ENCODE peak calls at places on chromosomes 1 and 21, in six cellular contexts. One of them, this sample, is unnamed.

GRCh38 chr1:25174363-25174729 is 58.0 kb downstream of the SYF2 start:
- DNase-seq in right cardiac atrium: no peak
- DNase-seq in stimulated activated naive CD4-positive, alpha-beta T cell treated with Interleukin-2 at 50 U/mL for 16 hours: no peak
- DNase-seq in ovary: no peak
- DNase-seq in Caki2: no peak
- DNase-seq in glomerular endothelial cell: no peak
- DNase-seq in this sample: no peak

GRCh38 chr1:170805957-170806662 is 129.2 kb upstream of the MROH9 start:
- DNase-seq in right cardiac atrium: peak
- DNase-seq in glomerular endothelial cell: no peak
- DNase-seq in Caki2: no peak
- DNase-seq in stimulated activated naive CD4-positive, alpha-beta T cell treated with Interleukin-2 at 50 U/mL for 16 hours: no peak
- DNase-seq in ovary: no peak
- DNase-seq in this sample: no peak

GRCh38 chr1:237281481-237281880 is 239.5 kb downstream of the RYR2 start:
- DNase-seq in Caki2: no peak
- DNase-seq in glomerular endothelial cell: no peak
- DNase-seq in ovary: no peak
- DNase-seq in stimulated activated naive CD4-positive, alpha-beta T cell treated with Interleukin-2 at 50 U/mL for 16 hours: no peak
- DNase-seq in right cardiac atrium: no peak
- DNase-seq in this sample: no peak

GRCh38 chr1:172935062-172935592 is 115.6 kb downstream of the TNFSF18 start:
- DNase-seq in ovary: no peak
- DNase-seq in stimulated activated naive CD4-positive, alpha-beta T cell treated with Interleukin-2 at 50 U/mL for 16 hours: no peak
- DNase-seq in Caki2: no peak
- DNase-seq in right cardiac atrium: no peak
- DNase-seq in glomerular endothelial cell: no peak
- DNase-seq in this sample: peak

GRCh38 chr1:241972703-241973375 is 15.3 kb downstream of the BECN2 start:
- DNase-seq in ovary: no peak
- DNase-seq in right cardiac atrium: no peak
- DNase-seq in glomerular endothelial cell: no peak
- DNase-seq in Caki2: no peak
- DNase-seq in stimulated activated naive CD4-positive, alpha-beta T cell treated with Interleukin-2 at 50 U/mL for 16 hours: no peak
- DNase-seq in this sample: no peak

GRCh38 chr1:19619697-19620384 is 24.3 kb upstream of the NBL1 start:
- DNase-seq in right cardiac atrium: no peak
- DNase-seq in glomerular endothelial cell: no peak
- DNase-seq in stimulated activated naive CD4-positive, alpha-beta T cell treated with Interleukin-2 at 50 U/mL for 16 hours: no peak
- DNase-seq in ovary: no peak
- DNase-seq in Caki2: peak
- DNase-seq in this sample: no peak

GRCh38 chr1:216670118-216670870 is 52.9 kb downstream of the ESRRG start:
- DNase-seq in glomerular endothelial cell: no peak
- DNase-seq in stimulated activated naive CD4-positive, alpha-beta T cell treated with Interleukin-2 at 50 U/mL for 16 hours: no peak
- DNase-seq in Caki2: no peak
- DNase-seq in ovary: no peak
- DNase-seq in right cardiac atrium: no peak
- DNase-seq in this sample: no peak

GRCh38 chr1:165371588-165372235 is 15.2 kb upstream of the LMX1A start:
- DNase-seq in right cardiac atrium: no peak
- DNase-seq in ovary: no peak
- DNase-seq in Caki2: no peak
- DNase-seq in stimulated activated naive CD4-positive, alpha-beta T cell treated with Interleukin-2 at 50 U/mL for 16 hours: no peak
- DNase-seq in glomerular endothelial cell: no peak
- DNase-seq in this sample: peak

GRCh38 chr1:224632381-224632871 is 16.3 kb downstream of the CNIH3 start:
- DNase-seq in glomerular endothelial cell: no peak
- DNase-seq in ovary: no peak
- DNase-seq in stimulated activated naive CD4-positive, alpha-beta T cell treated with Interleukin-2 at 50 U/mL for 16 hours: no peak
- DNase-seq in right cardiac atrium: no peak
- DNase-seq in Caki2: peak
- DNase-seq in this sample: no peak

GRCh38 chr21:35204850-35205564 is 155.9 kb upstream of the RUNX1 start:
- DNase-seq in stimulated activated naive CD4-positive, alpha-beta T cell treated with Interleukin-2 at 50 U/mL for 16 hours: no peak
- DNase-seq in ovary: peak
- DNase-seq in glomerular endothelial cell: peak
- DNase-seq in right cardiac atrium: peak
- DNase-seq in Caki2: no peak
- DNase-seq in this sample: no peak

GRCh38 chr1:228171221-228171891 is 5.8 kb downstream of the IBA57 start:
- DNase-seq in stimulated activated naive CD4-positive, alpha-beta T cell treated with Interleukin-2 at 50 U/mL for 16 hours: no peak
- DNase-seq in glomerular endothelial cell: no peak
- DNase-seq in right cardiac atrium: no peak
- DNase-seq in ovary: no peak
- DNase-seq in Caki2: no peak
- DNase-seq in this sample: no peak

GRCh38 chr21:33199516-33200217 is 30.1 kb upstream of the IFNAR2 start:
- DNase-seq in stimulated activated naive CD4-positive, alpha-beta T cell treated with Interleukin-2 at 50 U/mL for 16 hours: peak
- DNase-seq in glomerular endothelial cell: peak
- DNase-seq in Caki2: peak
- DNase-seq in right cardiac atrium: no peak
- DNase-seq in ovary: peak
- DNase-seq in this sample: peak

GRCh38 chr1:29688477-29689365 is 452.4 kb downstream of the PTPRU start:
- DNase-seq in stimulated activated naive CD4-positive, alpha-beta T cell treated with Interleukin-2 at 50 U/mL for 16 hours: no peak
- DNase-seq in Caki2: no peak
- DNase-seq in ovary: no peak
- DNase-seq in glomerular endothelial cell: no peak
- DNase-seq in right cardiac atrium: no peak
- DNase-seq in this sample: no peak

GRCh38 chr1:42815938-42816599 is 853 bp upstream of the ERMAP start:
- DNase-seq in stimulated activated naive CD4-positive, alpha-beta T cell treated with Interleukin-2 at 50 U/mL for 16 hours: no peak
- DNase-seq in glomerular endothelial cell: no peak
- DNase-seq in ovary: no peak
- DNase-seq in right cardiac atrium: no peak
- DNase-seq in Caki2: peak
- DNase-seq in this sample: no peak

GRCh38 chr1:168989985-168990384 is 116.5 kb upstream of the ATP1B1 start:
- DNase-seq in glomerular endothelial cell: no peak
- DNase-seq in stimulated activated naive CD4-positive, alpha-beta T cell treated with Interleukin-2 at 50 U/mL for 16 hours: no peak
- DNase-seq in ovary: no peak
- DNase-seq in Caki2: no peak
- DNase-seq in right cardiac atrium: no peak
- DNase-seq in this sample: no peak

This sample was measured in SK-N-MC.